ENCODE peak calls at places on chromosomes 12 and 14, in six cellular contexts. One of them, this sample, is unnamed.
A peak's percentile ranks its signal among the peaks of the same experiment; 100 is the strongest.

GRCh38 chr14:99809864-99810854 is 16.9 kb downstream of the EML1 start:
- DNase-seq in IMR-90: no peak
- DNase-seq in neuronal stem cell: no peak
- DNase-seq in H9: no peak
- DNase-seq in mesenchymal stem cell: no peak
- DNase-seq in H1: no peak
- DNase-seq in this sample: no peak

GRCh38 chr14:57060276-57060956 is 208.3 kb downstream of the EXOC5 start:
- DNase-seq in IMR-90: no peak
- DNase-seq in neuronal stem cell: no peak
- DNase-seq in H9: no peak
- DNase-seq in mesenchymal stem cell: no peak
- DNase-seq in H1: no peak
- DNase-seq in this sample: peak; percentile 73

GRCh38 chr14:92695562-92695961 is 52.9 kb downstream of the LGMN start:
- DNase-seq in IMR-90: no peak
- DNase-seq in neuronal stem cell: no peak
- DNase-seq in H9: no peak
- DNase-seq in mesenchymal stem cell: no peak
- DNase-seq in H1: no peak
- DNase-seq in this sample: no peak

GRCh38 chr12:101761347-101761746 is 22.1 kb upstream of the SYCP3 start:
- DNase-seq in IMR-90: peak; percentile 79
- DNase-seq in neuronal stem cell: no peak
- DNase-seq in H9: no peak
- DNase-seq in mesenchymal stem cell: peak; percentile 17
- DNase-seq in H1: no peak
- DNase-seq in this sample: no peak

GRCh38 chr12:131927110-131928079 is 1.7 kb upstream of the PUS1 start:
- DNase-seq in IMR-90: no peak
- DNase-seq in neuronal stem cell: no peak
- DNase-seq in H9: peak; percentile 70
- DNase-seq in mesenchymal stem cell: no peak
- DNase-seq in H1: no peak
- DNase-seq in this sample: peak; percentile 20

GRCh38 chr12:4353785-4354208 is 25.7 kb downstream of the FGF23 start:
- DNase-seq in IMR-90: no peak
- DNase-seq in neuronal stem cell: no peak
- DNase-seq in H9: peak; percentile 66
- DNase-seq in mesenchymal stem cell: no peak
- DNase-seq in H1: no peak
- DNase-seq in this sample: peak; percentile 29

GRCh38 chr12:131511391-131511802 is 199.5 kb upstream of the SFSWAP start:
- DNase-seq in IMR-90: no peak
- DNase-seq in neuronal stem cell: no peak
- DNase-seq in H9: peak; percentile 58
- DNase-seq in mesenchymal stem cell: no peak
- DNase-seq in H1: peak; percentile 15
- DNase-seq in this sample: peak; percentile 68

GRCh38 chr14:30214014-30214413 is 286.4 kb upstream of the PRKD1 start:
- DNase-seq in IMR-90: peak; percentile 53
- DNase-seq in neuronal stem cell: no peak
- DNase-seq in H9: no peak
- DNase-seq in mesenchymal stem cell: peak; percentile 8
- DNase-seq in H1: no peak
- DNase-seq in this sample: no peak

GRCh38 chr14:65949711-65950516 is 536.3 kb upstream of the CCDC196 start:
- DNase-seq in IMR-90: peak; percentile 12
- DNase-seq in neuronal stem cell: no peak
- DNase-seq in H9: no peak
- DNase-seq in mesenchymal stem cell: no peak
- DNase-seq in H1: no peak
- DNase-seq in this sample: peak; percentile 20

GRCh38 chr12:64270411-64270810 is 48.3 kb upstream of the KICS2 start:
- DNase-seq in IMR-90: no peak
- DNase-seq in neuronal stem cell: no peak
- DNase-seq in H9: no peak
- DNase-seq in mesenchymal stem cell: no peak
- DNase-seq in H1: no peak
- DNase-seq in this sample: no peak

GRCh38 chr12:100984821-100985220 is 190.2 kb downstream of the ANO4 start:
- DNase-seq in IMR-90: no peak
- DNase-seq in neuronal stem cell: no peak
- DNase-seq in H9: no peak
- DNase-seq in mesenchymal stem cell: no peak
- DNase-seq in H1: no peak
- DNase-seq in this sample: no peak

GRCh38 chr14:48943913-48944312 is 642.3 kb downstream of the RPS29 start:
- DNase-seq in IMR-90: no peak
- DNase-seq in neuronal stem cell: no peak
- DNase-seq in H9: no peak
- DNase-seq in mesenchymal stem cell: no peak
- DNase-seq in H1: no peak
- DNase-seq in this sample: no peak

GRCh38 chr12:88921890-88922532 is 341.7 kb upstream of the KITLG start:
- DNase-seq in IMR-90: no peak
- DNase-seq in neuronal stem cell: no peak
- DNase-seq in H9: no peak
- DNase-seq in mesenchymal stem cell: no peak
- DNase-seq in H1: no peak
- DNase-seq in this sample: peak; percentile 92

GRCh38 chr14:54168489-54168888 is 211.9 kb upstream of the BMP4 start:
- DNase-seq in IMR-90: no peak
- DNase-seq in neuronal stem cell: no peak
- DNase-seq in H9: no peak
- DNase-seq in mesenchymal stem cell: no peak
- DNase-seq in H1: no peak
- DNase-seq in this sample: no peak

GRCh38 chr14:95227279-95227860 is 70.0 kb upstream of the DICER1 start:
- DNase-seq in IMR-90: peak; percentile 12
- DNase-seq in neuronal stem cell: no peak
- DNase-seq in H9: no peak
- DNase-seq in mesenchymal stem cell: no peak
- DNase-seq in H1: no peak
- DNase-seq in this sample: no peak

GRCh38 chr14:33184587-33184986 is 245.9 kb downstream of the NPAS3 start:
- DNase-seq in IMR-90: no peak
- DNase-seq in neuronal stem cell: no peak
- DNase-seq in H9: no peak
- DNase-seq in mesenchymal stem cell: peak; percentile 19
- DNase-seq in H1: no peak
- DNase-seq in this sample: peak; percentile 54

GRCh38 chr14:99075771-99076370 is 196.1 kb downstream of the BCL11B start:
- DNase-seq in IMR-90: no peak
- DNase-seq in neuronal stem cell: no peak
- DNase-seq in H9: peak; percentile 5
- DNase-seq in mesenchymal stem cell: no peak
- DNase-seq in H1: no peak
- DNase-seq in this sample: no peak

GRCh38 chr14:21057803-21058675 is at the start of gene RNASE8:
- DNase-seq in IMR-90: peak; percentile 35
- DNase-seq in neuronal stem cell: no peak
- DNase-seq in H9: no peak
- DNase-seq in mesenchymal stem cell: no peak
- DNase-seq in H1: no peak
- DNase-seq in this sample: no peak

DNA sequence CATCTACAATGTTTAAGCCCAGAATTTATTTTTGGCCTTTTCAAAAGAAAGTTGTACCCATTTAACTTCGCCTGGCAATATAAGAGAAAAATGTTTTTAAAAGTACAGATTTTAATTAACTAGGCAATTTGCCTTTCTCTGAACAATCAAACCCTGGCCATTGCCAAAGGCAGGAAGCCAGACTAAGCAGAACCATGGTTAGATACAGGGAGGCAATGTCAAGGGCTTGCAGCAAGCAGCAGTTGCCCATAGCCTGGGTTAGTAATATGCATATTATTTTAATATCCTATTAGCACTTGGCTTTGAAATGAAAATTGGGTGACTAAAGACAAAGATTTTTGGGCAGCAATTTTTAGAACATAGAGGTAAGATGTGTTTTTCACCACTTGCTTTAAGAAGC is 51.1 kb upstream of the FRMD6 start:
- DNase-seq in IMR-90: no peak
- DNase-seq in neuronal stem cell: no peak
- DNase-seq in H9: no peak
- DNase-seq in mesenchymal stem cell: no peak
- DNase-seq in H1: no peak
- DNase-seq in this sample: no peak
- H2BK15ac ChIP-seq in IMR-90: peak overlapping the region; percentile 58
- H2BK15ac ChIP-seq in neuronal stem cell: no peak overlapping the region
- H2BK15ac ChIP-seq in H9: no peak overlapping the region
- H2BK15ac ChIP-seq in mesenchymal stem cell: peak overlapping the region; percentile 44
- H2BK15ac ChIP-seq in H1: no peak overlapping the region
- H2BK15ac ChIP-seq in this sample: no peak overlapping the region

GRCh38 chr12:77760271-77761025 is 70.2 kb upstream of the NAV3 start:
- DNase-seq in IMR-90: no peak
- DNase-seq in neuronal stem cell: no peak
- DNase-seq in H9: no peak
- DNase-seq in mesenchymal stem cell: no peak
- DNase-seq in H1: no peak
- DNase-seq in this sample: no peak
- H3K4me2 ChIP-seq in IMR-90: no peak overlapping the region
- H3K4me2 ChIP-seq in neuronal stem cell: no peak overlapping the region
- H3K4me2 ChIP-seq in H9: no peak overlapping the region
- H3K4me2 ChIP-seq in mesenchymal stem cell: no peak overlapping the region
- H3K4me2 ChIP-seq in H1: no peak overlapping the region
- H3K4me2 ChIP-seq in this sample: no peak overlapping the region

DNA sequence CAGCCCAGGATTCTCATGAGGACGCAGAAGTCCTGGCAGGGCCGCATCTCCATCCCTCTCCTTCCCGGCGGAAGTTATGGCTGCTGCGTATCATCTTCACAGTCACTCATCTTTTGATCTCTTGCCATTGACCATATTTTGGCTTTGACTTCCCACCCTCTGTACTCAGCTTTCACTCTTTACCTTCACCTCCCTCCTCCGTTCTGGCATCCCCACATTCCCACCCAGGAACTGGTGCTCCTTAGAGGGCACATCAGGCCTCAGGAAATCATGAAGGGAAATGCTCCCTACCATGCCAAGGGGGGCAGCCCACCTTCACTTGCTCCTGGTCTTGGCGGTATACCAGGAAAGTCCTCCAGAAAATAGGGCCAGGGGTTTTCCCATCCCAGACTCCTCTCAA is 1.3 kb downstream of the TEX52 start:
- DNase-seq in IMR-90: no peak
- DNase-seq in neuronal stem cell: no peak
- DNase-seq in H9: no peak
- DNase-seq in mesenchymal stem cell: no peak
- DNase-seq in H1: no peak
- DNase-seq in this sample: no peak
- H2BK15ac ChIP-seq in IMR-90: no peak overlapping the region
- H2BK15ac ChIP-seq in neuronal stem cell: no peak overlapping the region
- H2BK15ac ChIP-seq in H9: no peak overlapping the region
- H2BK15ac ChIP-seq in mesenchymal stem cell: no peak overlapping the region
- H2BK15ac ChIP-seq in H1: no peak overlapping the region
- H2BK15ac ChIP-seq in this sample: no peak overlapping the region

DNA sequence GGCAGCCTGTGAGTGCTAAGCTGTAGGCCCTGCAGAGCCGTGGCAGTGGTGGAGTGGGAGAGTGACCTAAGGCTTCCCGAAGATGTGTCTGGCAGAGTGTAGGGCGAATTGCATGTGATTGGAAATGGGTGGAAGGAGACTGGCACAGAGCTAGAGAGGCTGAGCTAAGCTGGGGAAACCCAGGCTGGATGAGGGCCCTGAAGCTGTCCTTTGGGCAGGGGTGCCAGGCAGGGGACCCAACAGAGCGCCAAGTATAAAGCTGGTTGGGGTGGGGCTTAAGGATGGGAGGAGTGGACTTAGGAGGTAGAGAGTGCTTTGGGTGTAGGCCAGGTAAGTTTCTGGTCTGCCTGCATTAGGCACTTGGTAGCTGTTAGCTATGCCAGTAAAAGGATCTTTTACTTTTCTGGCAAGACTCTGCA is 47.9 kb downstream of the WDR20 start:
- DNase-seq in IMR-90: no peak
- DNase-seq in neuronal stem cell: no peak
- DNase-seq in H9: no peak
- DNase-seq in mesenchymal stem cell: no peak
- DNase-seq in H1: no peak
- DNase-seq in this sample: no peak
- H3K4me2 ChIP-seq in IMR-90: peak overlapping the region; percentile 77
- H3K4me2 ChIP-seq in neuronal stem cell: no peak overlapping the region
- H3K4me2 ChIP-seq in H9: no peak overlapping the region
- H3K4me2 ChIP-seq in mesenchymal stem cell: peak overlapping the region; percentile 0
- H3K4me2 ChIP-seq in H1: no peak overlapping the region
- H3K4me2 ChIP-seq in this sample: no peak overlapping the region

GRCh38 chr12:7175493-7175892 is 14.0 kb upstream of the PEX5 start:
- DNase-seq in IMR-90: peak; percentile 47
- DNase-seq in neuronal stem cell: no peak
- DNase-seq in H9: no peak
- DNase-seq in mesenchymal stem cell: peak; percentile 8
- DNase-seq in H1: no peak
- DNase-seq in this sample: no peak

GRCh38 chr12:7176595-7176994 is 12.9 kb upstream of the PEX5 start:
- DNase-seq in IMR-90: no peak
- DNase-seq in neuronal stem cell: no peak
- DNase-seq in H9: no peak
- DNase-seq in mesenchymal stem cell: no peak
- DNase-seq in H1: no peak
- DNase-seq in this sample: no peak

GRCh38 chr12:7180685-7181084 is 8.8 kb upstream of the PEX5 start:
- DNase-seq in IMR-90: peak; percentile 13
- DNase-seq in neuronal stem cell: no peak
- DNase-seq in H9: no peak
- DNase-seq in mesenchymal stem cell: no peak
- DNase-seq in H1: no peak
- DNase-seq in this sample: no peak

DNA sequence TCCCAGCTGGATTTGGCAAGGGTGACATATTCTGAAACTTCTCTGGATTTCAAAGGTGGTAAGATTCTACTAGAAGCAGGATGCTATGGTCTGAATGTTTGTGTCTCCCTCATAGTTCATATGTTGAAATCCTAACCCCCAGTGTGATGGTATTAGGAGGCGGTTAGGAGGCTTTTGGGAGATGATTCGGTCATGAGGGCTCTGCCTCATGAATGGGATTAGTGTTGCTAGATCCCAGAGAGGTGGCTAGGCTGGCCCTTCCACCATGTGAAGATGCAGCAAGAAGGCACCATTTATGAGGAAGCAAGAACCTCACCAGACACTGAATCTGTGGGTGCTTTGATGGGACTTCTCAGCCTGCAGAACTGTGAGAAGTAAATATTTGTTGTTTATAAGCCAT is 11.0 kb upstream of the PEX5 start:
- DNase-seq in IMR-90: no peak
- DNase-seq in neuronal stem cell: no peak
- DNase-seq in H9: no peak
- DNase-seq in mesenchymal stem cell: no peak
- DNase-seq in H1: no peak
- DNase-seq in this sample: no peak
- H2BK15ac ChIP-seq in IMR-90: no peak overlapping the region
- H2BK15ac ChIP-seq in neuronal stem cell: no peak overlapping the region
- H2BK15ac ChIP-seq in H9: no peak overlapping the region
- H2BK15ac ChIP-seq in mesenchymal stem cell: no peak overlapping the region
- H2BK15ac ChIP-seq in H1: no peak overlapping the region
- H2BK15ac ChIP-seq in this sample: no peak overlapping the region